ENCODE peak calls at places on chromosome 20, in nine cellular contexts. G is EL, P is WTC11, A is Calu3, L is natural killer cell, W is GF-D8, U is psoas muscle, T is BJ, Z is ovary. H is an unnamed sample.

GRCh38 chr20:16714242-16714641 is 15.6 kb upstream of the SNRPB2 start:
- DNase-seq in G (no peak), P (no peak), A (no peak), L (no peak), W (no peak), U (no peak), T (no peak), Z (no peak), H (no peak)

GRCh38 chr20:45067558-45067957 is 33.4 kb downstream of the KCNS1 start:
- DNase-seq in G (peak; percentile 53), P (no peak), A (no peak), L (no peak), W (no peak), U (no peak), T (no peak), Z (no peak), H (no peak)

GRCh38 chr20:53660947-53661381 is 67.3 kb upstream of the ZNF217 start:
- DNase-seq in G (no peak), P (no peak), A (no peak), L (no peak), W (no peak), U (no peak), T (no peak), Z (peak; percentile 31), H (no peak)

GRCh38 chr20:49659096-49659495 is 54.6 kb downstream of the B4GALT5 start:
- DNase-seq in G (no peak), P (no peak), A (no peak), L (no peak), W (no peak), U (no peak), T (no peak), Z (no peak), H (no peak)

GRCh38 chr20:53331151-53331973 is 262.3 kb downstream of the ZNF217 start:
- DNase-seq in G (peak; percentile 69), P (no peak), A (no peak), L (no peak), W (no peak), U (peak; percentile 17), T (peak; percentile 18), Z (no peak), H (peak; percentile 5)

GRCh38 chr20:57654998-57655811 is 35.0 kb upstream of the ZBP1 start:
- DNase-seq in G (no peak), P (peak; percentile 52), A (peak; percentile 20), L (no peak), W (no peak), U (no peak), T (no peak), Z (no peak), H (no peak)

GRCh38 chr20:8571660-8572059 is 439.6 kb downstream of the PLCB1 start:
- DNase-seq in G (no peak), P (no peak), A (no peak), L (no peak), W (no peak), U (no peak), T (no peak), Z (no peak), H (no peak)

GRCh38 chr20:58808296-58809046 is 42.2 kb downstream of the GNAS-AS1 start:
- DNase-seq in G (no peak), P (no peak), A (no peak), L (no peak), W (no peak), U (no peak), T (no peak), Z (no peak), H (no peak)

GRCh38 chr20:18058661-18059467 is 1.1 kb upstream of the OVOL2 start:
- DNase-seq in G (no peak), P (peak; percentile 77), A (peak; percentile 45), L (no peak), W (no peak), U (no peak), T (no peak), Z (no peak), H (peak; percentile 68)

GRCh38 chr20:32572271-32572968 is 12.7 kb downstream of the NOL4L start:
- DNase-seq in G (no peak), P (no peak), A (no peak), L (no peak), W (no peak), U (no peak), T (no peak), Z (no peak), H (no peak)

GRCh38 chr20:12847862-12848261 is 160.9 kb upstream of the SPTLC3 start:
- DNase-seq in G (no peak), P (no peak), A (no peak), L (no peak), W (no peak), U (no peak), T (no peak), Z (no peak), H (no peak)

GRCh38 chr20:6045566-6045965 is 8.3 kb downstream of the LRRN4 start:
- DNase-seq in G (peak; percentile 26), P (no peak), A (no peak), L (no peak), W (no peak), U (no peak), T (no peak), Z (no peak), H (no peak)

GRCh38 chr20:60092729-60093128 is 134.5 kb downstream of the CDH26 start:
- DNase-seq in G (no peak), P (no peak), A (no peak), L (no peak), W (no peak), U (no peak), T (no peak), Z (no peak), H (no peak)

GRCh38 chr20:23234311-23235078 is 116.1 kb upstream of the NXT1 start:
- DNase-seq in G (no peak), P (no peak), A (no peak), L (no peak), W (no peak), U (no peak), T (no peak), Z (peak; percentile 35), H (no peak)

GRCh38 chr20:38730989-38731737 is 6.9 kb downstream of the SLC32A1 start:
- DNase-seq in G (peak; percentile 53), P (peak; percentile 93), A (peak; percentile 92), L (peak; percentile 74), W (no peak), U (peak; percentile 62), T (no peak), Z (peak; percentile 39), H (peak; percentile 50)

GRCh38 chr20:46164166-46164565 is 46.1 kb downstream of the CD40 start:
- DNase-seq in G (no peak), P (no peak), A (no peak), L (no peak), W (no peak), U (no peak), T (no peak), Z (no peak), H (no peak)

GRCh38 chr20:31638317-31638716 is 605 bp downstream of the COX4I2 start:
- DNase-seq in G (no peak), P (no peak), A (no peak), L (no peak), W (no peak), U (no peak), T (no peak), Z (no peak), H (no peak)

H was measured in body of pancreas.